ENCODE peak calls at places on chromosomes 13 and 19, in four cellular contexts. W is aorta; V is fibroblast of lung; H is CD4-positive, alpha-beta memory T cell. R is an unnamed sample. For H3K9me3 and H3K4me1, the result is how much of the 10 kb centered on the place peaks cover.

GRCh38 chr19:28646629-28647028 is 566.3 kb downstream of the UQCRFS1 start:
- DNase-seq in W (no peak), V (no peak), H (no peak), R (no peak)

GRCh38 chr19:49684251-49684982 is 5.0 kb upstream of the ADM5 start:
- DNase-seq in H (peak), W (no peak), V (no peak), R (peak)

GRCh38 chr13:103788061-103788652 is 721.9 kb upstream of the SLC10A2 start:
- DNase-seq in W (no peak), H (no peak), V (peak), R (peak)

GRCh38 chr19:48768989-48769713 is 13.8 kb downstream of the FGF21 start:
- DNase-seq in W (no peak), H (no peak), V (no peak), R (no peak)

GRCh38 chr19:869245-870177 is 10.0 kb downstream of the CFD start:
- DNase-seq in V (peak), H (no peak), W (peak), R (peak)

GRCh38 chr13:19991531-19991930 is 33.0 kb downstream of the ZMYM2 start:
- DNase-seq in H (no peak), W (no peak), V (no peak), R (no peak)

GRCh38 chr19:7665076-7665475 is 3.8 kb upstream of the RETN start:
- DNase-seq in W (no peak), H (no peak), V (peak), R (no peak)

GRCh38 chr13:25738342-25738771 is 313.5 kb downstream of the SHISA2 start:
- DNase-seq in V (peak), W (no peak), H (no peak), R (peak)

GRCh38 chr13:106083620-106084350 is 451.7 kb downstream of the EFNB2 start:
- DNase-seq in V (peak), H (no peak), W (no peak), R (peak)

GRCh38 chr13:60402022-60402421 is 5.0 kb downstream of the TDRD3 start:
- DNase-seq in H (no peak), V (no peak), W (no peak), R (peak)

GRCh38 chr13:64061649-64062048 is 2646.0 kb upstream of the PCDH20 start:
- DNase-seq in H (no peak), W (no peak), V (no peak), R (no peak)

GRCh38 chr19:55350620-55351315 is 3.8 kb downstream of the COX6B2 start:
- DNase-seq in H (no peak), W (no peak), V (no peak), R (no peak)

GRCh38 chr13:114027046-114027760 is 53.3 kb upstream of the C13orf46 start:
- DNase-seq in W (peak), H (no peak), V (peak), R (no peak)

GRCh38 chr13:47976325-47976724 is 24.7 kb downstream of the SUCLA2 start:
- DNase-seq in W (no peak), H (no peak), V (no peak), R (no peak)

GRCh38 chr19:34232566-34233481 is 21.5 kb upstream of the GARRE1 start:
- DNase-seq in W (peak), H (no peak), V (peak), R (peak)

GRCh38 chr13:109500146-109500773 is 286.1 kb downstream of the IRS2 start:
- DNase-seq in H (no peak), V (peak), W (no peak), R (no peak)

GRCh38 chr19:24074720-24075119 is 12.3 kb upstream of the ZNF254 start:
- DNase-seq in W (no peak), H (no peak), V (peak), R (no peak)

GRCh38 chr19:11849264-11849615 is 714 bp downstream of the ZNF439 start:
- DNase-seq in W (no peak), H (no peak), V (peak), R (no peak)

GRCh38 chr19:44280916-44281315 is 21.2 kb downstream of the ZNF233 start:
- DNase-seq in H (no peak), W (no peak), V (no peak), R (no peak)
- H3K9me3 ChIP-seq in H (under half), W (under half), V (under half), R (under half)

GRCh38 chr19:39237200-39238184 is 7.3 kb downstream of the IFNL3 start:
- DNase-seq in V (no peak), W (no peak), H (no peak), R (peak)
- H3K4me3 ChIP-seq in V (no peak), W (no peak), H (no peak), R (no peak)

GRCh38 chr19:4042731-4043082 is 24.0 kb downstream of the ZBTB7A start:
- DNase-seq in W (no peak), H (no peak), V (no peak), R (no peak)

GRCh38 chr19:4043410-4043809 is 23.3 kb downstream of the ZBTB7A start:
- DNase-seq in V (no peak), W (no peak), H (no peak), R (no peak)

GRCh38 chr19:4044927-4045557 is 21.7 kb downstream of the ZBTB7A start:
- DNase-seq in H (no peak), V (no peak), W (no peak), R (no peak)

GRCh38 chr19:4043966-4044365 is 22.7 kb downstream of the ZBTB7A start:
- DNase-seq in H (no peak), V (no peak), W (no peak), R (no peak)

DNA sequence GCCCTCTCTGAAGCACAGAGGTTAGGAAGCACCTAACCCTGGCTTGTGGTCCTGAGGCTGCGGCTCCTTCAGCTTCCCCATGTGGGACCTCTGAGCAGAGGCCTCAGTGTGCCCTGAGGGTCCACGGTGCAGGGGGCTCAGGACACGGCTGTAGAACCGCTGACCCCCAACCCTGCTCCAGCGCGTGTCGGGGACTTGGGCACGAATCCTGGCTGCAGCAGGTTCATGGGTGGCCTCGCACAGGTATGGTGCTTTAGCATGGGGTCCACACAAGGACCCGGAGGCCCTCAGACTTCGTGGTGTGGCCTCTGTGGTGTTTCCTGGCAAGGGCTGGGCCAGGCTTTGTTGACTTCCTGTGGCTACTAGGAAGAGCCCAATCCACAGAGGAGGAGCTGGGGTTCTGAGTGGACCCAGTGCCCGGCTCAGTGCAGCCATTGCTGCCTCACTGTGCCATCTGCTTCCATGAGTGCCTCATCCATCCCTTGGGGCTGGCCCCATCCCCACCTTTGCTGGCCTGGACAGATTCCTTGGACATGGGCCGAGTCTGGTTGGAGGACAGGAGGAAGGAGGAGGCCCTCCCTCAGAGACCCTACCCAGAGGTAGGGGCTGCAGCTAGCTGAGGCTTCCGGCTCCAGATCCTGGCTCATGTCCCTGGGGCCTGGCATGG is 24.5 kb downstream of the ZBTB7A start:
- DNase-seq in H (no peak), V (no peak), W (no peak), R (no peak)
- H3K4me1 ChIP-seq in H (under half), V (under half), W (under half), R (under half)

DNA sequence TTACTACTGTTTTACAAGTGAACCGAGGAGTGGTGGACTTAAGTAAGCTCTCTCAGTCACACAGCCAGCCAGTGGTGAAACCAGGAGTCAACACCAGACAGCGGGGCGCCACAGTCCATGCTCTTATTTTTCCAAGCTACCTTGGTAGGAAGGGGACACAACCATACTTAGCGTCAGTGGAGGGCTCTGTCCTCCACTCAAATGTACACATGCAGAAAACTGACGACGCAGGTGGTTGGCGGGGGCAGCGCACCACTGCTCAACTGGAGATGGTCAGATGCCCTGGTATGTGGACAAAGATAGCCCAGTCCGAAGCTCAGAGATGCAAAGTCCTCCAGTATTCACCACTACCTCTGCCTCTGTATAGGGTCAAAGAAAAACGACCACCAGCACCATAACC is 1.1 kb downstream of the ZNF667 start:
- DNase-seq in V (no peak), H (no peak), W (no peak), R (no peak)
- H3K9me3 ChIP-seq in V (under half), H (under half), W (under half), R (under half)

DNA sequence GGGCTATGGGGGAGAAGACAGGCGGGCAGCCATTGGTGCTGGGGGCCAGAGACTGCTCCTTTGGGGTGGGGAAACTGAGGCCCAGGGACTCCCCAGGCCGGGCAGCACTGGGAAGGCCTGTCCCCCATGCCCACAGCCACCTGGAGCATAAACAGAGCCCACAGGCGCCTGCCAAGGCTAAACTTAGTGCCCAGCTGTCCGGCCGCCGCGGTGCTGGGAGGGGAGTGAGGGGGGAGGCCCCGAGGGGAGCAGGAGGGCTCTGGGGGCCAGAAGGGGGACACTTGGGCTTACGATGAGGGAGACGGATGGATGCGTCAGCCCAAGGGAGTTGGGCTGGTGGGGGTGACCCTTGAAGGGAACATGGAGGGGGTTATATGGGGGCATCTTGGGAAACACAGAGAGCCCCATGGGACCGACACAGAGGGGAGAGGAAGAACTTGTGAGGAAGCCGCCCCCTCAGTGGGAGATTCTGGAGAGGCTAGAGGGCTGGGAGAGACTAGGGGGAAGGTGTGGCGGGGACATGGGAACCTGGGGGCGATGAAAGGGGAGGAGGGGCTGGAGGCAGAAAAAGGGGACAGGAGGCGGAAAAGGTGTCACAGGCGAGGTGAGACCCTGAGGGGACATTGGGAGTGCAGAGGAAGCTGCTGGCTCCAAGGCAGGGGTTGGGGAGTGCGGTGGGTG is 2.2 kb downstream of the CERS1 start:
- DNase-seq in W (no peak), V (no peak), H (no peak), R (no peak)
- H3K4me3 ChIP-seq in W (no peak), V (no peak), H (no peak), R (no peak)

GRCh38 chr19:3533563-3534216 is 5.3 kb upstream of the TEKTIP1 start:
- DNase-seq in W (no peak), H (no peak), V (no peak), R (no peak)

GRCh38 chr19:3532154-3533019 is 6.6 kb upstream of the TEKTIP1 start:
- DNase-seq in W (no peak), H (no peak), V (no peak), R (no peak)

GRCh38 chr19:3530389-3530788 is 8.6 kb upstream of the TEKTIP1 start:
- DNase-seq in W (no peak), H (no peak), V (no peak), R (no peak)

GRCh38 chr19:3533020-3533408 is 6.0 kb upstream of the TEKTIP1 start:
- DNase-seq in W (no peak), H (no peak), V (no peak), R (no peak)

DNA sequence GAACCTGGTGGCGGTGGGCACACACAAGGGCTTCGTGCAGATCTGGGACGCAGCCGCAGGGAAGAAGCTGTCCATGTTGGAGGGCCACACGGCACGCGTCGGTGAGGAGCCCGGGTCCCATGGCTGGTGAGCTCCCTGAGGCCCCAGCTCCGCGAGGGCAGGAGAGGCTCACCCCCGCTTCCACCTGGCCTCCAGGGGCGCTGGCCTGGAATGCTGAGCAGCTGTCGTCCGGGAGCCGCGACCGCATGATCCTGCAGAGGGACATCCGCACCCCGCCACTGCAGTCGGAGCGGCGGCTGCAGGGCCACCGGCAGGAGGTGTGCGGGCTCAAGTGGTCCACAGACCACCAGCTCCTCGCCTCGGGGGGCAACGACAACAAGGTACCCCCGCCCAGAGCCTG is 7.3 kb upstream of the TEKTIP1 start:
- DNase-seq in W (no peak), V (no peak), H (no peak), R (no peak)
- H3K4me1 ChIP-seq in W (under half), V (under half), H (under half), R (under half)

GRCh38 chr13:30576528-30576927 is 41.2 kb upstream of the USPL1 start:
- DNase-seq in W (no peak), H (peak), V (peak), R (peak)

GRCh38 chr13:30567072-30567471 is 50.6 kb upstream of the USPL1 start:
- DNase-seq in V (no peak), H (no peak), W (no peak), R (no peak)

GRCh38 chr13:30569901-30570576 is 47.7 kb upstream of the USPL1 start:
- DNase-seq in H (no peak), V (peak), W (no peak), R (peak)

GRCh38 chr13:30577381-30577780 is 40.3 kb upstream of the USPL1 start:
- DNase-seq in W (no peak), V (peak), H (peak), R (peak)

GRCh38 chr13:30572859-30573275 is 44.9 kb upstream of the USPL1 start:
- DNase-seq in W (no peak), H (peak), V (peak), R (peak)
- H3K9me3 ChIP-seq in W (under half), H (under half), V (under half), R (under half)

GRCh38 chr13:46181799-46182490 is at the start of gene LCP1:
- DNase-seq in V (no peak), W (no peak), H (peak), R (peak)
- H3K4me3 ChIP-seq in V (no peak), W (no peak), H (peak), R (peak)

GRCh38 chr19:13842294-13843103 is 34.4 kb upstream of the NANOS3 start:
- DNase-seq in V (peak), W (peak), H (peak), R (peak)
- H3K4me1 ChIP-seq in V (under half), W (under half), H (half or more), R (half or more)